ENCODE peak calls at places on chromosomes 7 and 10, in four cellular contexts. One of them, this sample, is unnamed.

GRCh38 chr7:71682841-71683341 is 550.9 kb downstream of the GALNT17 start:
- DNase-seq in ureter: no peak
- DNase-seq in amygdala: no peak
- DNase-seq in glutamatergic neuron: peak
- DNase-seq in this sample: no peak

GRCh38 chr7:116499168-116500070 is at the start of gene CAV2:
- DNase-seq in ureter: peak
- DNase-seq in amygdala: no peak
- DNase-seq in glutamatergic neuron: peak
- DNase-seq in this sample: no peak

GRCh38 chr10:48725708-48726107 is 41.0 kb downstream of the WDFY4 start:
- DNase-seq in ureter: no peak
- DNase-seq in amygdala: no peak
- DNase-seq in glutamatergic neuron: no peak
- DNase-seq in this sample: no peak

GRCh38 chr7:106285801-106286492 is 1.2 kb upstream of the NAMPT start:
- DNase-seq in amygdala: no peak
- DNase-seq in glutamatergic neuron: no peak
- DNase-seq in ureter: no peak
- DNase-seq in this sample: no peak

GRCh38 chr7:128032605-128033235 is 1.5 kb upstream of the LRRC4 start:
- DNase-seq in glutamatergic neuron: peak
- DNase-seq in amygdala: no peak
- DNase-seq in ureter: no peak
- DNase-seq in this sample: no peak

GRCh38 chr7:80981405-80981804 is 62.6 kb upstream of the SEMA3C start:
- DNase-seq in amygdala: no peak
- DNase-seq in ureter: no peak
- DNase-seq in glutamatergic neuron: no peak
- DNase-seq in this sample: no peak

GRCh38 chr7:7221602-7222038 is 39.3 kb downstream of the C1GALT1 start:
- DNase-seq in amygdala: no peak
- DNase-seq in glutamatergic neuron: no peak
- DNase-seq in ureter: no peak
- DNase-seq in this sample: peak

GRCh38 chr7:82567841-82568240 is 124.3 kb upstream of the CACNA2D1 start:
- DNase-seq in glutamatergic neuron: no peak
- DNase-seq in ureter: no peak
- DNase-seq in amygdala: no peak
- DNase-seq in this sample: no peak

GRCh38 chr7:120973849-120974248 is 14.7 kb upstream of the CPED1 start:
- DNase-seq in ureter: no peak
- DNase-seq in glutamatergic neuron: no peak
- DNase-seq in amygdala: no peak
- DNase-seq in this sample: no peak

GRCh38 chr10:132964231-132964630 is 21.9 kb upstream of the CFAP46 start:
- DNase-seq in glutamatergic neuron: peak
- DNase-seq in amygdala: no peak
- DNase-seq in ureter: no peak
- DNase-seq in this sample: no peak